ENCODE peak calls at places on chromosomes 1 and 21, in six cellular contexts. D is IMR-90, T is BE2C, N is GM06990, S is breast epithelium, R is H7. P is an unnamed sample.

GRCh38 chr1:198669771-198670170 is 30.9 kb downstream of the PTPRC start:
- DNase-seq in D (no peak), T (no peak), N (no peak), S (no peak), R (no peak), P (no peak)

GRCh38 chr1:168671782-168672181 is 57.2 kb downstream of the DPT start:
- DNase-seq in D (no peak), T (no peak), N (no peak), S (no peak), R (no peak), P (no peak)

GRCh38 chr1:172143384-172144025 is 277.0 kb upstream of the C1orf105 start:
- DNase-seq in D (peak; percentile 70), T (no peak), N (no peak), S (no peak), R (no peak), P (peak; percentile 97)

GRCh38 chr1:239914827-239915231 is 176.9 kb upstream of the FMN2 start:
- DNase-seq in D (peak; percentile 81), T (no peak), N (no peak), S (no peak), R (peak; percentile 45), P (peak; percentile 9)

GRCh38 chr1:153140484-153140883 is 10.2 kb downstream of the SPRR2G start:
- DNase-seq in D (no peak), T (no peak), N (no peak), S (no peak), R (no peak), P (no peak)

GRCh38 chr1:36206323-36206858 is 17.9 kb upstream of the THRAP3 start:
- DNase-seq in D (no peak), T (no peak), N (no peak), S (no peak), R (no peak), P (no peak)

GRCh38 chr1:213389061-213389581 is 338.1 kb downstream of the RPS6KC1 start:
- DNase-seq in D (no peak), T (no peak), N (no peak), S (no peak), R (peak; percentile 37), P (no peak)

GRCh38 chr21:15264084-15264483 is 199.3 kb upstream of the NRIP1 start:
- DNase-seq in D (no peak), T (no peak), N (no peak), S (no peak), R (no peak), P (no peak)

GRCh38 chr21:33196956-33197374 is 32.8 kb upstream of the IFNAR2 start:
- DNase-seq in D (peak; percentile 62), T (peak; percentile 69), N (no peak), S (no peak), R (peak; percentile 55), P (peak; percentile 91)

DNA sequence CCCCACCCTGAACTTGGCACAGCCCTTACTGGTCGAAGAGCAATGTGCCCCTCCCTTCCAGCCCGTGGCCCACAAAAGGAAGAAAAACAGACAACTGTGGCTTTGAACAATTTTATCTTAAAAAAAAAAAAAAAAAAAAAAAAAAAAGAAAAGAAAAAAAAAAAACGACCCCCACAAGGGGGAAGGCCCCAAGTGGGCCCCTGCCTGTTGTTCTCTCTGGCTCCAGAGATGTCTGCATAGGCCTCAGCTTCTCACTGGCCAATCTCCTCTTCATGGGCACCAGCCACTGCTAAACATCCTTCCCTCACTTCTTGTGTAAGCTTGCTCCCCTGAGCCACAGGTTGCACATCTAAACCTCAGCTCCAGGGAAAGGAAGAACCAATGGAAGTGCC is 386 bp upstream of the TSTD1 start:
- DNase-seq in D (no peak), T (no peak), N (no peak), S (no peak), R (no peak), P (no peak)
- H3K4me3 ChIP-seq in D (no peak overlapping the region), T (no peak overlapping the region), N (peak overlapping the region; percentile 84), S (peak overlapping the region; percentile 54), R (peak overlapping the region; percentile 90), P (peak overlapping the region; percentile 51)

DNA sequence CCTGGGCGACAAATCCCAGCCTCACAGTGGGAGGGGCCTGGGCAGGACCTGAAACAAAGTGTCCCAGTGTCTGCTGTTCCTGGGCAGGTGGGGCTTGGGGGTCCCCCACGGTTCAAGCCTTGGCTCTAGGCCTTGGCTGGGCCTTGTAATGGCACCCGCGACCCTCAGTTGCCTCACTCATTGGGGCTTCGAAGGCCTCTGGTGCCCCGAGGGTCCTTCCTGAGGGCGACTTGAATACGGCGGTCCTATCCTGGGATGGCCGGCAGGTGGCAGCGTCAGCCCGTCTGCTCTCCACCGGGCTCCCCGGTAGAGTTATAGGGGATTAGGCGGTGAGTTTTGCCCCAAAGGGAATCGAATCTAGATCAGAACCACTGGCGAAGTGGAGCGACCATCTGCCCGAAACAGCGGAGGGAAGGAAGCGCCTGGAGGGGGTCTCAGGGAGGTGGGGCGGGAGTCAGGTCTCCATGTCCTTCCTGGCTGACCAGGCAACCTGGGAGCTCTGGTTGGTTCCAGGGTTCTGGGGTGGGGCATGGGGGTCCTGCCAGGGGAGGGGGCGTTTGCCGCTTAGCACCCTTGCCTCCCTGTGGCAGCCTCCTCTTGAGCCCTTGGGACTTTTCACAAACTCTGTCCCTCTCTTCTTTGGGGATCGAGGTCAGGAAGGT is 2.1 kb upstream of the PEX10 start:
- DNase-seq in D (peak; percentile 34), T (peak; percentile 71), N (peak; percentile 80), S (peak; percentile 78), R (peak; percentile 98), P (peak; percentile 73)
- H3K4me3 ChIP-seq in D (no peak overlapping the region), T (peak overlapping the region; percentile 59), N (peak overlapping the region; percentile 13), S (no peak overlapping the region), R (peak overlapping the region; percentile 96), P (no peak overlapping the region)

DNA sequence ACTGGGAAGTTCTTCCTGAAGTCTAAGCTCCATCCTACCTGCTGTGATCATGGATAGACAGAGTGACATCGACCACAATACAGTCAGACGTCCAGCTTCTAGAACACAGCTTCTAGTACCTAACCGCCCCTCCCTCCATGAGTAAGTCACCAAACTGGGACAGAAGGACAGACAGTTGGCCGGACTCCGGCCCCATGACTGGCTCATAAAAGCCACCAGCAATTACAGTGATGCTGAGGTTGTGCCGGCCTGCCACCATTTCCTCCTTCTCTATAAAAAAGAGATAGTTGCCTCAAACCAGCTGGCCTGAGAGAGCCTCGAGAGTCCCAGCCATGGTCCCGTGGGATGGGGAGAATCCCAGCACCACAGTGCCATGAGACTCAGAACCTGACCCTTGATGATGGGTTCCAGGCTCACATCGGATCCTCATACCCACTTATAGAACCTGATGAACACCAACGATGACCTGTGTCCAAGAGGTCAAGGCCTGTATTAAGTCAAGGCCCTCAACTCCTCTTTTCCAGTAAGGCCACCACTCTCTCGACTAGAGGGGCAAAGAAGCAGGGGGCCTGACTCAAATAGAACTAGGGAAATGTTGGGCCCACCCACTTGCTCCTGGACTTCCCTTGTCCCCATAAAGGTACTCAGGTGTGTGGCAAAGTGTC is 3.4 kb downstream of the MEF2D start:
- DNase-seq in D (no peak), T (no peak), N (no peak), S (no peak), R (no peak), P (no peak)
- H3K4me3 ChIP-seq in D (no peak overlapping the region), T (no peak overlapping the region), N (peak overlapping the region; percentile 97), S (peak overlapping the region; percentile 94), R (no peak overlapping the region), P (no peak overlapping the region)

DNA sequence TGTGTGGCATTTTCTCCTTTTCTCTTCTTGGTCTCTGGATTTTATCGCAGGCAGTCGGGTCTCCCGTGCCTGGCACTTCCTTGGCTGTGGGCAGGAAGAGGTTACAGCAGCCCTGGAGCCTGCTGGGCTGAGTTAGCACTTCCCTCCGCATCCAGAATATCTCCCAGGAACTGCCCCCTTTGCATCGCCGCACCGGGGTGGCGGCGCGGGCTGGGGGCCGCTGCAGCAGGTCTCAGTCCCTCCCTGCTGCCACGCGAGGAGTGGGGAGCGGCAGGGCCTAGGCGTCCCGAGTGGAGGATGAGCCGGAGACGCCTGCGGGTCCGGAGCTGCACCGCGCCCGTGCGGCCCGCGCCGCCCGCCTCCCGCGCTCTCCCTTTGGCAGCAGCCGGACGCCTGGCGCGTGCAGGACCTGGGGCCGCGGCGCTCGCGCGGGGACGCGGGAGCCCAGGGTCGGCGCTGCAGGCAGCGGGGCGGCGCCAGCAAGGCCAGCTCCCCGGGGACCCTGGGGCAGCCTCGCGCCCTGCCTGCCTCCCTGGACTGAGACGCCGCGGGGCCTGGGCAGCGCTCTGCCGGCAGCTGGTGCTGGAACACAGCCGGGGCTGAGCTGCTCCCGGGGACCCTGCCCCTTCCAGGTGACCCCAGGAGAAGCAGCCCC is 192.8 kb downstream of the PRDM2 start:
- DNase-seq in D (no peak), T (peak; percentile 32), N (no peak), S (no peak), R (peak; percentile 78), P (peak; percentile 6)
- H3K4me3 ChIP-seq in D (no peak overlapping the region), T (no peak overlapping the region), N (no peak overlapping the region), S (peak overlapping the region; percentile 45), R (peak overlapping the region; percentile 52), P (peak overlapping the region; percentile 37)

GRCh38 chr1:227946624-227947424 is 908 bp downstream of the WNT9A start:
- DNase-seq in D (peak; percentile 46), T (peak; percentile 79), N (peak; percentile 47), S (peak; percentile 85), R (peak; percentile 98), P (peak; percentile 90)

GRCh38 chr1:227945891-227946623 is 1.7 kb downstream of the WNT9A start:
- DNase-seq in D (peak; percentile 51), T (peak; percentile 18), N (no peak), S (peak; percentile 82), R (peak; percentile 74), P (peak; percentile 32)

GRCh38 chr1:227948493-227949260 is 945 bp upstream of the WNT9A start:
- DNase-seq in D (no peak), T (no peak), N (no peak), S (peak; percentile 31), R (peak; percentile 36), P (no peak)

GRCh38 chr1:227947678-227948492 is at the start of gene WNT9A:
- DNase-seq in D (peak; percentile 49), T (peak; percentile 47), N (peak; percentile 33), S (peak; percentile 50), R (peak; percentile 98), P (peak; percentile 55)

GRCh38 chr1:227947425-227947677 is 381 bp downstream of the WNT9A start:
- DNase-seq in D (no peak), T (no peak), N (no peak), S (peak; percentile 49), R (no peak), P (no peak)
- H3K4me3 ChIP-seq in D (peak overlapping the region; percentile 66), T (no peak overlapping the region), N (peak overlapping the region; percentile 11), S (peak overlapping the region; percentile 61), R (peak overlapping the region; percentile 68), P (peak overlapping the region; percentile 75)

DNA sequence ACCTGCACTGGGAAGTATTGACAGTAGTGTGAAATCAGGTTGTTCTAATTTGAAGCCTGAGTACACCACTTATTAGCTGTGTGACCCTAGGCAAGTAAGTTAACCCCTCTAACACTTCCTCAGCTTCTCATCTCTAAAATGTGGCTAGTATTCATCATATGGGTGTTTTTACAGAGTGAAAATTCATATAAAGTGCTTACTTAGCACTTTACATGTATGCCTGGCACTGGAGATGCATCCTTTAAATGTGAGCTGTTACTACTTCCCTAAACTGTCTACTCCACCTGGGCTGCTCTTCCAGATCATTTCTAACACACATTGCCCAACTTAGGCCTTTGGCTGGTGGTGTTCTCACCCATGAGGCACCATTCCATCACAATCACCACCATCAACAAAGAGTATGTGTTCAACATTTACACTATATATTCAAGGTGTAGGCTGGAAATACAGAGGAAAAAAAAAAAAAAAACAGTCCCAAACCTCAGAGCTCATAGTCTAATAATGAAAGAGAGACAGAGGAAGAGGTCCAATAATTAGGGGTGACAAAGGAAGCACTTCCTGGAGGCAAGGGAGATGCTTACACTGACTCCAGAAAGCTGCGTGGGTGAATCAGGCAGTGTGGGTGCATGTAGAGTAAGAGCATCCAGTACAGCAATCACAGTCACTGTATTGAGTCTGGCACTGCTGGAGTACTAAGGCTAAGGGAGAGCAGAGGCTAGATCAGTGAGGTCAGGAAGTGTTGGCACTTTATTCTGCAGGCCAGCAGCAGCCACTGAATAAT is 3.6 kb downstream of the STX6 start:
- DNase-seq in D (no peak), T (no peak), N (no peak), S (no peak), R (no peak), P (no peak)
- H3K4me3 ChIP-seq in D (no peak overlapping the region), T (no peak overlapping the region), N (no peak overlapping the region), S (no peak overlapping the region), R (no peak overlapping the region), P (no peak overlapping the region)

GRCh38 chr1:38014171-38014570 is 1.6 kb downstream of the UTP11 start:
- DNase-seq in D (no peak), T (no peak), N (no peak), S (no peak), R (no peak), P (no peak)
- H3K4me3 ChIP-seq in D (no peak overlapping the region), T (no peak overlapping the region), N (no peak overlapping the region), S (no peak overlapping the region), R (no peak overlapping the region), P (no peak overlapping the region)